ENCODE peak calls at places on chromosomes 11 and 22, in six cellular contexts. M, I, W, Q, O and N are unnamed samples.

GRCh38 chr11:113444469-113445122 is 30.6 kb downstream of the DRD2 start:
- DNase-seq in O (no peak), Q (no peak), I (no peak), M (no peak), W (no peak), N (no peak)

GRCh38 chr22:25955323-25955722 is 213.3 kb downstream of the MYO18B start:
- DNase-seq in Q (no peak), M (no peak), O (no peak), W (no peak), I (no peak), N (no peak)

GRCh38 chr11:290621-291231 is 1.8 kb downstream of the PGGHG start:
- DNase-seq in Q (no peak), M (no peak), O (no peak), W (no peak), I (no peak), N (no peak)

GRCh38 chr11:128421577-128421976 is 165.8 kb downstream of the ETS1 start:
- DNase-seq in W (peak), M (no peak), I (no peak), Q (no peak), O (no peak), N (no peak)

GRCh38 chr11:116707250-116707649 is 65.5 kb downstream of the BUD13 start:
- DNase-seq in M (no peak), I (no peak), W (no peak), O (no peak), Q (no peak), N (no peak)

GRCh38 chr11:69531717-69532088 is 50.2 kb downstream of the LINC01488 start:
- DNase-seq in M (no peak), Q (no peak), O (no peak), I (no peak), W (no peak), N (no peak)

GRCh38 chr22:44828193-44828592 is 75.8 kb downstream of the ARHGAP8 start:
- DNase-seq in I (no peak), Q (peak), W (peak), O (no peak), M (peak), N (peak)

GRCh38 chr11:62805991-62806441 is 776 bp upstream of the NXF1 start:
- DNase-seq in Q (no peak), W (peak), O (no peak), I (no peak), M (no peak), N (no peak)

GRCh38 chr22:36734171-36735058 is 30.9 kb upstream of the CACNG2 start:
- DNase-seq in O (no peak), M (no peak), I (no peak), Q (peak), W (peak), N (no peak)

GRCh38 chr11:7673724-7674434 is 579 bp upstream of the CYB5R2 start:
- DNase-seq in I (no peak), M (peak), Q (peak), O (no peak), W (peak), N (no peak)

GRCh38 chr11:33860926-33861325 is 30.9 kb downstream of the LMO2 start:
- DNase-seq in O (no peak), Q (no peak), M (no peak), W (no peak), I (no peak), N (no peak)

GRCh38 chr11:44623716-44624491 is 58.4 kb downstream of the CD82 start:
- DNase-seq in M (no peak), Q (peak), O (no peak), W (no peak), I (no peak), N (no peak)

GRCh38 chr11:47269002-47269828 is 718 bp upstream of the MADD start:
- DNase-seq in M (peak), O (peak), W (peak), Q (peak), I (peak), N (peak)

GRCh38 chr11:27485930-27486773 is 13.6 kb upstream of the LGR4 start:
- DNase-seq in I (no peak), W (peak), O (no peak), M (peak), Q (no peak), N (peak)

GRCh38 chr11:86214710-86215109 is 29.8 kb upstream of the EED start:
- DNase-seq in I (no peak), O (no peak), Q (no peak), W (no peak), M (no peak), N (no peak)

GRCh38 chr11:97993565-97993964 is 1027.2 kb upstream of the CNTN5 start:
- DNase-seq in Q (no peak), W (no peak), O (no peak), M (no peak), I (no peak), N (no peak)